ENCODE peak calls at places on chromosomes 7 and 10, in nine cellular contexts. G is stomach; B is cardiac muscle cell; A is CD8-positive, alpha-beta T cell; J is SK-N-SH; Y is tibial artery; P is mucosa of descending colon; V is small intestine; W is CD8-positive, alpha-beta memory T cell. X is an unnamed sample. For H3K4me1 and H3K36me3, the result is how much of the 10 kb centered on the place peaks cover.

GRCh38 chr7:98399462-98399861 is 1.4 kb downstream of the BAIAP2L1 start:
- DNase-seq in G (no peak), P (no peak), Y (no peak), J (no peak), B (peak), V (no peak), W (no peak), A (no peak), X (peak)

GRCh38 chr7:150317748-150318444 is 5.3 kb upstream of the LRRC61 start:
- DNase-seq in Y (no peak), A (no peak), B (peak), V (no peak), G (no peak), J (no peak), W (no peak), P (no peak), X (peak)

GRCh38 chr7:101945034-101945758 is 127.8 kb downstream of the CUX1 start:
- DNase-seq in P (no peak), W (no peak), A (no peak), J (no peak), B (no peak), V (no peak), Y (no peak), G (no peak), X (no peak)

GRCh38 chr10:78555128-78555527 is 513.6 kb upstream of the ZMIZ1 start:
- DNase-seq in J (no peak), A (no peak), G (no peak), P (no peak), Y (no peak), V (no peak), B (no peak), W (no peak), X (no peak)

GRCh38 chr7:90166153-90166552 is 11.9 kb downstream of the STEAP1 start:
- DNase-seq in G (no peak), B (no peak), P (no peak), J (no peak), A (no peak), W (no peak), V (no peak), Y (no peak), X (no peak)

GRCh38 chr10:9024210-9024609 is 969.7 kb downstream of the GATA3 start:
- DNase-seq in V (no peak), W (no peak), J (no peak), A (no peak), P (no peak), Y (no peak), B (no peak), G (no peak), X (no peak)

GRCh38 chr10:130265542-130265941 is 129.4 kb downstream of the GLRX3 start:
- DNase-seq in G (no peak), W (no peak), B (no peak), V (no peak), P (no peak), Y (no peak), J (no peak), A (no peak), X (no peak)

GRCh38 chr7:147811923-147812322 is 778.6 kb upstream of the C7orf33 start:
- DNase-seq in G (no peak), B (no peak), A (no peak), Y (no peak), P (no peak), W (no peak), J (no peak), V (no peak), X (no peak)

GRCh38 chr7:124101173-124101768 is 68.4 kb upstream of the TMEM229A start:
- DNase-seq in W (no peak), G (peak), J (peak), Y (no peak), P (no peak), A (no peak), B (peak), V (peak), X (no peak)

GRCh38 chr10:71998840-71999194 is 34.6 kb downstream of the CHST3 start:
- DNase-seq in Y (peak), J (peak), G (peak), V (peak), B (peak), P (no peak), W (no peak), A (no peak), X (peak)

GRCh38 chr10:129689681-129690080 is 222.6 kb downstream of the MGMT start:
- DNase-seq in A (no peak), J (no peak), V (no peak), B (no peak), Y (no peak), W (no peak), P (no peak), G (no peak), X (no peak)

GRCh38 chr7:85521108-85521694 is 334.3 kb upstream of the SEMA3D start:
- DNase-seq in G (no peak), J (no peak), A (no peak), W (no peak), Y (no peak), P (no peak), V (no peak), B (peak), X (no peak)

GRCh38 chr10:133258818-133259602 is 17.7 kb downstream of the ADAM8 start:
- DNase-seq in G (peak), B (peak), W (peak), J (no peak), Y (peak), A (peak), V (no peak), P (peak), X (peak)

GRCh38 chr7:28700790-28701203 is 257.3 kb downstream of the TRIL start:
- DNase-seq in J (no peak), G (no peak), A (no peak), W (no peak), B (no peak), V (no peak), Y (no peak), P (no peak), X (no peak)

GRCh38 chr10:79160191-79160590 is 91.4 kb downstream of the ZMIZ1 start:
- DNase-seq in P (no peak), A (no peak), V (no peak), B (no peak), W (no peak), Y (no peak), J (no peak), G (no peak), X (no peak)

GRCh38 chr10:62651341-62651740 is 153.2 kb upstream of the ADO start:
- DNase-seq in A (no peak), P (no peak), Y (no peak), V (no peak), J (no peak), G (no peak), B (no peak), W (no peak), X (no peak)

GRCh38 chr7:30698481-30698880 is 16.2 kb upstream of the CRHR2 start:
- DNase-seq in A (no peak), J (no peak), B (no peak), V (no peak), Y (no peak), G (no peak), W (no peak), P (no peak), X (no peak)

GRCh38 chr7:71904486-71904885 is 507.7 kb downstream of the CALN1 start:
- DNase-seq in P (no peak), B (no peak), V (no peak), J (no peak), G (no peak), Y (no peak), A (no peak), W (no peak), X (no peak)

GRCh38 chr10:31129261-31129660 is 97.6 kb upstream of the ZNF438 start:
- DNase-seq in G (no peak), J (no peak), P (no peak), Y (peak), A (no peak), W (no peak), B (peak), V (no peak), X (peak)

GRCh38 chr7:84238611-84239010 is 44.0 kb upstream of the SEMA3A start:
- DNase-seq in G (no peak), V (no peak), P (peak), B (no peak), A (no peak), Y (no peak), J (no peak), W (no peak), X (no peak)

GRCh38 chr7:35695628-35695888 is 623 bp upstream of the HERPUD2 start:
- DNase-seq in P (no peak), B (no peak), Y (no peak), J (peak), G (no peak), W (no peak), A (no peak), V (peak), X (no peak)

GRCh38 chr7:158372400-158373302 is 215.0 kb downstream of the PTPRN2 start:
- DNase-seq in V (no peak), Y (no peak), W (no peak), A (no peak), P (no peak), J (no peak), B (no peak), G (no peak), X (no peak)

GRCh38 chr10:103276941-103277712 is at the start of gene INA:
- DNase-seq in V (no peak), A (no peak), P (no peak), W (no peak), Y (no peak), J (peak), B (peak), G (no peak), X (no peak)

GRCh38 chr7:47040795-47041194 is 541.1 kb downstream of the TNS3 start:
- DNase-seq in A (no peak), J (no peak), V (no peak), G (no peak), B (peak), Y (no peak), P (no peak), W (no peak), X (no peak)

GRCh38 chr7:47968852-47969774 is 10.3 kb downstream of the HUS1 start:
- DNase-seq in Y (no peak), G (peak), W (peak), V (peak), A (peak), J (peak), P (no peak), B (peak), X (peak)

GRCh38 chr10:97687785-97688781 is 1.0 kb upstream of the AVPI1 start:
- DNase-seq in V (no peak), Y (peak), J (no peak), W (no peak), P (no peak), G (no peak), A (no peak), B (peak), X (no peak)

GRCh38 chr7:99525713-99526440 is 21.4 kb downstream of the ZKSCAN5 start:
- DNase-seq in J (no peak), A (no peak), V (peak), Y (peak), P (no peak), W (peak), G (no peak), B (no peak), X (no peak)

GRCh38 chr10:130509881-130510689 is 373.9 kb downstream of the GLRX3 start:
- DNase-seq in G (no peak), Y (no peak), A (no peak), V (no peak), J (no peak), B (no peak), P (no peak), W (no peak), X (no peak)

GRCh38 chr10:99967961-99968360 is 41.8 kb downstream of the DNMBP start:
- DNase-seq in P (no peak), Y (no peak), V (no peak), G (no peak), A (no peak), W (no peak), B (no peak), J (no peak), X (no peak)

GRCh38 chr10:74011762-74012161 is 13.8 kb downstream of the VCL start:
- DNase-seq in J (no peak), A (no peak), P (no peak), Y (no peak), W (no peak), V (no peak), G (no peak), B (peak), X (peak)

GRCh38 chr10:35328404-35329037 is 7.8 kb upstream of the CCNY start:
- DNase-seq in V (no peak), P (no peak), B (peak), Y (no peak), J (no peak), A (no peak), G (no peak), W (no peak), X (peak)

GRCh38 chr7:38316733-38317360 is 43.4 kb upstream of the TARP start:
- DNase-seq in B (no peak), A (no peak), W (no peak), Y (no peak), G (no peak), V (no peak), J (no peak), P (no peak), X (peak)

GRCh38 chr10:51733061-51733460 is 33.7 kb upstream of the CSTF2T start:
- DNase-seq in B (peak), A (no peak), Y (no peak), J (no peak), P (no peak), W (no peak), V (no peak), G (no peak), X (no peak)

GRCh38 chr10:119104653-119105024 is 726 bp downstream of the DENND10 start:
- DNase-seq in Y (peak), B (peak), A (no peak), P (peak), V (peak), J (no peak), G (no peak), W (no peak), X (peak)

GRCh38 chr7:25922296-25922695 is 229.7 kb upstream of the NFE2L3 start:
- DNase-seq in A (no peak), V (no peak), W (no peak), Y (no peak), J (no peak), P (no peak), B (no peak), G (no peak), X (no peak)

GRCh38 chr10:7302393-7303054 is 108.3 kb downstream of the SFMBT2 start:
- DNase-seq in W (no peak), A (no peak), G (no peak), V (no peak), P (no peak), Y (no peak), B (no peak), J (no peak), X (no peak)

GRCh38 chr10:22156750-22157149 is 61.1 kb downstream of the EBLN1 start:
- DNase-seq in W (no peak), V (no peak), G (no peak), A (no peak), J (no peak), B (peak), P (no peak), Y (no peak), X (no peak)

DNA sequence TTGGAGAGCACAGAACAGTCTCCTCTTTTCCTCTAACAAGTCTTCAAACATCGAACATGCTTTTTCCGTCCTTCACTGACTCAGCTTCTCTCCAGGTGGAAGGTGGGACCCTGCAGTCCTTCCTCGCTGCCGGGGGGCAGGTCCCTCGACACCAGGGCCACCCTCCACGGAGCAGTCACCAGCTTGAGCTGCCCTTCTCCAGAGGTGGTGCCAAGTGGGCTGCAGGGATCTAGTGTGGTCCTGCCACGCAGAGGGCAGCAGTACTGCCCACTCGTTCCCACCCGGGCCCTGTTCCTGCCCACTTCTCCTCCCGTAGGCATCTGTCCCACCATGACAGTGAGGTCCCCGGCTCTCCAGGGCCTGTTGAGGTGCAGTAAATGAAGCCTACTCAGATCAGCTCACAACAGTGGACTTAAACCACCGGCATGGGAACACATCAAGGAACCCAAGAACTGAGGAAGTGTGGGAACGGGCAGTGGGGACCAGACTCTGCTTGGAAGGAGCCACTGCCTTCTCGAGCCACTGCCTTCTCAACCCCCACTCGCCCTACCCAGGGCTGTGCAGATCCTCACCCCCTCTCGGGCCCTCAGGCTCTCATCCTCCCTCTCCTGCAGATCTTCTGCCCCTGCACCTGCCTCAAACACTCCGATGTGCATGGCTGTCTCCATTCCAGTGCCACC is 153.9 kb downstream of the OAT start:
- DNase-seq in V (no peak), A (no peak), Y (no peak), W (no peak), J (no peak), P (no peak), G (no peak), B (no peak), X (no peak)
- H3K4me3 ChIP-seq in V (no peak), A (no peak), Y (no peak), W (no peak), J (no peak), P (no peak), G (no peak), B (no peak), X (no peak)

GRCh38 chr7:50196719-50197118 is 103.7 kb upstream of the ZPBP start:
- DNase-seq in P (no peak), A (no peak), G (no peak), Y (no peak), B (no peak), V (no peak), J (no peak), W (no peak), X (no peak)
- H3K4me1 ChIP-seq in P (under half), A (under half), G (under half), Y (under half), B (under half), V (under half), J (under half), W (under half), X (under half)

DNA sequence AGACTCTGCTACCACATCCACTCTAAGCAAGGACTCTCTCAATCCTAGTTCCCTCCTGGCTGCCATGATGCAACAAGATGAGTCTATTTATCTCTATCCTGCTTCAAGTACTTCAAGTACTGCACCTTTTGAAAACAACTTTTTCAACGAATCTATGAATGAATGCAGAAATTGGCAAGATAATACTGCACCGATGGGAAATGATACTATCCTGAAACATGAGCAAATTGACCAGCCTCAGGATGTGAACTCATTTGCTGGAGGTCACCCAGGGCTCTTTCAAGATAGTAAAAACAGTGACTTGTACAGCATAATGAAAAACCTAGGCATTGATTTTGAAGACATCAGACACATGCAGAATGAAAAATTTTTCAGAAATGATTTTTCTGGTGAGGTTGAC is 40.7 kb downstream of the AHR start:
- DNase-seq in P (no peak), J (no peak), V (no peak), G (no peak), A (no peak), Y (no peak), W (no peak), B (no peak), X (no peak)
- H3K36me3 ChIP-seq in P (under half), J (under half), V (under half), G (half or more), A (under half), Y (under half), W (under half), B (under half), X (under half)

DNA sequence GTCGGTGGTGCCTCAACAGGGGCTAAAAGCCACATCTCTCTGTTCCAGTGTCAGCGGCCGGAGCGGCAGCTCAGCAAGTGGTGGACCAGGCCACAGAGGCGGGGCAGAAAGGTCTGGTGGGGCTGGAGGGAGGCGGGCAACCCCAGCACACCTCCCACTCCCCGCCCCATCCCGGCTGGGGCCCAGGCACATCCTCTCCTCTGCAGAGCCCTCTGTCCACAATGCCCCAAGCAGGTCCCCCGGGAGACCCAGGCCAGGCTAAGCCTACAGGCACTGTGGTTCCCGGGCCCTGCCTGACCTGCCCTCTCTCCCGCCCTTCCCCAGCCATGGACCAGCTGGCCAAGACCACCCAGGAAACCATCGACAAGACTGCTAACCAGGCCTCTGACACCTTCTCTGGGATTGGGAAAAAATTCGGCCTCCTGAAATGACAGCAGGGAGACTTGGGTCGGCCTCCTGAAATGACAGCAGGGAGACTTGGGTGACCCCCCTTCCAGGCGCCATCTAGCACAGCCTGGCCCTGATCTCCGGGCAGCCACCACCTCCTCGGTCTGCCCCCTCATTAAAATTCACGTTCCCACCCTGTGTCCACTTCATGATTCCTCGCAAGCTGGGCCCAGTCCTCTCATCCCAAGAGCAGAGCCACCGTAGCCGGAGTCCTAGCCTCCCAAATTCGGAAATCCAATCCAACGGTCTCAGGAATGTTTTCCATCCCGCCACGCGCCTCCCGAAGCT is 2.0 kb downstream of the ADIRF start:
- DNase-seq in J (no peak), Y (peak), G (peak), P (peak), V (no peak), B (peak), W (no peak), A (no peak), X (peak)
- H3K4me3 ChIP-seq in J (no peak), Y (peak), G (peak), P (peak), V (peak), B (peak), W (peak), A (peak), X (peak)

DNA sequence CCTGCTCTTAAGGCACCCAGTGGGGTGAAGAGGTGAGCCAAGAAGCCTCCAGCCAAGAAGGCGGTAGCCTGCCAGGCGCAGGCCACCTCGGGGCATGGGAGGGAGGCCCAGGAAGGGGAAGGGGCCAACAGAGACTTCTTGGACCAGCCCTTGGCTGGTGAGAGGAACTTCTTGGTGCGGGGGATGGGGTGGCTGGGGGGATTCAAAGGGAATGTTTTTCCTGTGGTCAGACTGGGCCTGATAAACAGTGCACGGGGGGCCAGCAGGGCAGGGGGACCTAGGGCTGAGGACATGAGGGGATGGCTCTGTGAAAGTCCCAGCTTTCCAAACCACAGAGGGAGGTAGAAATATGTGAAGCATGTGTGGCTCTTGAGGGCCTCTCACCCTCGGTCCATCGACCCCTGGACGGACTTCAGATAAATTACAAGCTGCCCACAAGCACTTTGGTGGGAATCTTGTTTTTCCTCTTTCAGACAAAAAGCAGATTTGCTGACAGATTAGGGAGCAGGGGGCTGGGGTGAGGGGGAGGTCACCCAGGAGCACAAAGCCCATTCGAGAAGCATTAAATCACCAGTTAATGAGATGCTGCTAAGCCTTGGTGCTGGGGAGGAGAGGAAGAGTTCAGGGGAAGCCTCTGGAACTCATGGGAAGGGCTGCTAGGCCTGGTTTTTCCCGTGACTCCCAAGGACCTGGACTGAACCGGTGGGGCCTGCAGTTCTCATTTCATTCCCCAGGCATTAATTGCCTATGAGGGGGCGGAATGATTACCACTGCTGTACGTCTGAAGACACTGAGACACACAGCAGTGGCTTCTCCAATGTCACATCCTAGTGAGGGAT is 11.3 kb downstream of the CRYGN start:
- DNase-seq in A (no peak), V (no peak), Y (peak), W (no peak), J (peak), B (peak), P (no peak), G (no peak), X (peak)
- H3K4me1 ChIP-seq in A (half or more), V (under half), Y (under half), W (half or more), J (under half), B (under half), P (under half), G (under half), X (half or more)

GRCh38 chr7:732556-732955 is 5.5 kb upstream of the PRKAR1B start:
- DNase-seq in Y (no peak), B (no peak), J (no peak), W (no peak), P (no peak), G (no peak), V (no peak), A (no peak), X (no peak)
- H3K36me3 ChIP-seq in Y (half or more), B (under half), J (under half), W (under half), P (under half), G (under half), V (under half), A (under half), X (under half)